ENCODE peak calls at places on chromosomes 7 and 10, in nine cellular contexts. H is HFFc6; C is tibial artery; Y is nephron progenitor cell; Q is neural crest cell; M is CD4-positive, alpha-beta T cell; N is GM10248; R is cardiac muscle cell; O is endothelial cell of umbilical vein. D is an unnamed sample.

GRCh38 chr10:112732277-112732891 is 217.7 kb upstream of the TCF7L2 start:
- DNase-seq in H (peak), C (no peak), Y (no peak), Q (peak), M (no peak), N (no peak), R (peak), O (peak), D (no peak)

GRCh38 chr7:150778738-150779301 is 21.3 kb downstream of the TMEM176B start:
- DNase-seq in H (peak), C (peak), Y (peak), Q (peak), M (peak), N (peak), R (peak), O (peak), D (peak)

GRCh38 chr10:128599538-128599937 is 473.3 kb upstream of the MKI67 start:
- DNase-seq in H (no peak), C (no peak), Y (no peak), Q (no peak), M (no peak), N (no peak), R (no peak), O (no peak), D (no peak)

GRCh38 chr10:61000769-61001730 is 57.1 kb upstream of the RHOBTB1 start:
- DNase-seq in H (no peak), C (no peak), Y (peak), Q (peak), M (no peak), N (no peak), R (peak), O (peak), D (peak)

GRCh38 chr7:1675036-1675671 is 5.1 kb downstream of the ELFN1 start:
- DNase-seq in H (no peak), C (peak), Y (no peak), Q (no peak), M (no peak), N (peak), R (no peak), O (no peak), D (peak)

GRCh38 chr10:74067373-74068370 is 69.8 kb downstream of the VCL start:
- DNase-seq in H (no peak), C (no peak), Y (no peak), Q (no peak), M (no peak), N (no peak), R (peak), O (peak), D (no peak)

GRCh38 chr7:55109384-55110167 is 90.8 kb downstream of the EGFR start:
- DNase-seq in H (peak), C (no peak), Y (no peak), Q (no peak), M (no peak), N (no peak), R (peak), O (no peak), D (no peak)

GRCh38 chr7:129394982-129395906 is 39.0 kb upstream of the STRIP2 start:
- DNase-seq in H (no peak), C (no peak), Y (no peak), Q (no peak), M (no peak), N (no peak), R (no peak), O (no peak), D (no peak)

GRCh38 chr10:43204943-43205671 is 61.8 kb downstream of the RASGEF1A start:
- DNase-seq in H (peak), C (peak), Y (peak), Q (peak), M (peak), N (peak), R (peak), O (peak), D (peak)

GRCh38 chr10:16832351-16833080 is 15.3 kb upstream of the RSU1 start:
- DNase-seq in H (peak), C (peak), Y (no peak), Q (no peak), M (no peak), N (no peak), R (peak), O (peak), D (no peak)

GRCh38 chr10:4227581-4227980 is 442.6 kb upstream of the KLF6 start:
- DNase-seq in H (no peak), C (no peak), Y (no peak), Q (no peak), M (no peak), N (no peak), R (no peak), O (no peak), D (no peak)

GRCh38 chr7:151428393-151429231 is 11.3 kb downstream of the CRYGN start:
- DNase-seq in H (peak), C (no peak), Y (peak), Q (no peak), M (no peak), N (no peak), R (peak), O (no peak), D (no peak)

GRCh38 chr7:93226310-93226709 is at the start of gene HEPACAM2:
- DNase-seq in H (no peak), C (no peak), Y (no peak), Q (no peak), M (no peak), N (no peak), R (no peak), O (no peak), D (no peak)

GRCh38 chr7:106623846-106624245 is 37.1 kb downstream of the CCDC71L start:
- DNase-seq in H (peak), C (peak), Y (no peak), Q (no peak), M (no peak), N (no peak), R (peak), O (no peak), D (no peak)

GRCh38 chr7:37987732-37988131 is 67.3 kb downstream of the EPDR1 start:
- DNase-seq in H (no peak), C (no peak), Y (no peak), Q (no peak), M (no peak), N (no peak), R (peak), O (no peak), D (no peak)

GRCh38 chr10:119643306-119644214 is 7.6 kb upstream of the BAG3 start:
- DNase-seq in H (peak), C (peak), Y (no peak), Q (no peak), M (no peak), N (no peak), R (no peak), O (no peak), D (no peak)

GRCh38 chr7:129769866-129770808 is 158.6 kb downstream of the NRF1 start:
- DNase-seq in H (no peak), C (no peak), Y (no peak), Q (no peak), M (no peak), N (no peak), R (no peak), O (no peak), D (peak)

GRCh38 chr10:72186213-72186612 is 29.6 kb upstream of the ANAPC16 start:
- DNase-seq in H (peak), C (no peak), Y (no peak), Q (no peak), M (no peak), N (no peak), R (peak), O (no peak), D (no peak)

GRCh38 chr7:149767068-149767467 is 6.3 kb downstream of the ZNF467 start:
- DNase-seq in H (no peak), C (no peak), Y (no peak), Q (no peak), M (no peak), N (no peak), R (no peak), O (no peak), D (no peak)

GRCh38 chr10:90458054-90458453 is 399.8 kb downstream of the HTR7 start:
- DNase-seq in H (no peak), C (no peak), Y (no peak), Q (no peak), M (no peak), N (no peak), R (no peak), O (no peak), D (no peak)

GRCh38 chr10:99403674-99404073 is 26.8 kb downstream of the GOT1 start:
- DNase-seq in H (peak), C (no peak), Y (no peak), Q (no peak), M (no peak), N (no peak), R (peak), O (peak), D (no peak)

GRCh38 chr10:75788394-75789205 is 357.2 kb downstream of the LRMDA start:
- DNase-seq in H (no peak), C (peak), Y (no peak), Q (no peak), M (no peak), N (no peak), R (peak), O (peak), D (no peak)

GRCh38 chr7:92682767-92683539 is 92.8 kb upstream of the FAM133B start:
- DNase-seq in H (no peak), C (no peak), Y (no peak), Q (no peak), M (no peak), N (no peak), R (peak), O (peak), D (no peak)

GRCh38 chr7:85287126-85287825 is 100.4 kb upstream of the SEMA3D start:
- DNase-seq in H (peak), C (no peak), Y (no peak), Q (no peak), M (no peak), N (no peak), R (peak), O (no peak), D (no peak)

GRCh38 chr7:80401708-80402107 is 110.2 kb downstream of the GNAT3 start:
- DNase-seq in H (no peak), C (no peak), Y (no peak), Q (no peak), M (no peak), N (no peak), R (no peak), O (no peak), D (no peak)

GRCh38 chr7:151754142-151754590 is 122.7 kb downstream of the PRKAG2 start:
- DNase-seq in H (peak), C (peak), Y (peak), Q (peak), M (peak), N (peak), R (peak), O (peak), D (peak)

GRCh38 chr7:89914673-89915072 is 239.6 kb upstream of the STEAP1 start:
- DNase-seq in H (no peak), C (no peak), Y (peak), Q (no peak), M (no peak), N (no peak), R (no peak), O (no peak), D (no peak)

GRCh38 chr7:124101173-124101768 is 68.4 kb upstream of the TMEM229A start:
- DNase-seq in H (no peak), C (no peak), Y (no peak), Q (peak), M (no peak), N (no peak), R (peak), O (peak), D (peak)

GRCh38 chr7:139252451-139252850 is 21.4 kb downstream of the UBN2 start:
- DNase-seq in H (peak), C (no peak), Y (no peak), Q (no peak), M (no peak), N (no peak), R (no peak), O (no peak), D (no peak)

GRCh38 chr10:50554381-50554994 is 69.3 kb downstream of the SGMS1 start:
- DNase-seq in H (no peak), C (no peak), Y (peak), Q (no peak), M (no peak), N (no peak), R (no peak), O (no peak), D (no peak)

GRCh38 chr10:12414278-12414988 is 65.1 kb downstream of the CAMK1D start:
- DNase-seq in H (no peak), C (no peak), Y (no peak), Q (no peak), M (no peak), N (no peak), R (peak), O (no peak), D (no peak)

GRCh38 chr10:107740962-107741690 is 576.6 kb upstream of the SORCS1 start:
- DNase-seq in H (no peak), C (no peak), Y (no peak), Q (no peak), M (no peak), N (no peak), R (peak), O (no peak), D (no peak)

GRCh38 chr7:39703143-39703542 is 79.8 kb downstream of the RALA start:
- DNase-seq in H (no peak), C (no peak), Y (no peak), Q (no peak), M (no peak), N (no peak), R (peak), O (no peak), D (no peak)

GRCh38 chr10:130687566-130687965 is 551.4 kb downstream of the GLRX3 start:
- DNase-seq in H (no peak), C (no peak), Y (no peak), Q (no peak), M (no peak), N (no peak), R (no peak), O (no peak), D (no peak)

GRCh38 chr7:25858562-25859411 is 293.2 kb upstream of the NFE2L3 start:
- DNase-seq in H (no peak), C (no peak), Y (peak), Q (peak), M (no peak), N (no peak), R (no peak), O (no peak), D (no peak)

GRCh38 chr10:114897593-114897992 is 40.4 kb upstream of the TRUB1 start:
- DNase-seq in H (no peak), C (no peak), Y (no peak), Q (no peak), M (no peak), N (no peak), R (no peak), O (no peak), D (no peak)

DNA sequence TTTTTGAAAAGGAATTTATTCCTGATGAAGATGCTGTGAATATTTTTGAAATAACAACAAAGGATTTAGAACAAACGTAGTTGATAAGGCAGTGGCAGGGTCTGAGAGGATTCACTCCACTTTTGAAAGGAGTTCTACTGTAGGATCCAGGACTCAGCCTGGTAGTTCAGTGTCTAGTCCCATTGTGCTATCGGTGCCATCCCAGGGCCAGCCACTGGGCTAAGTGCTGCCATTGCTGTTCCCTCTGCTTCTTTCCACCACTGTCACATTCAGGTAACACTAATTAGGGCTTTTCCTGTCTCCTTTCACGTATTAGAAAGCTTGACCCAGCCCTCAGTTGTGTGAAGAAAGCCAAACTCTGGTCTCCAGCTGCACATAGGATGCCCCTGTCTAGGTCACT is 177.3 kb downstream of the TEX36 start:
- DNase-seq in H (no peak), C (no peak), Y (no peak), Q (no peak), M (no peak), N (no peak), R (no peak), O (no peak), D (no peak)
- TF ChIP-seq CTCF in H (no peak), C (no peak), Y (no peak), Q (no peak), M (no peak), N (no peak), R (no peak), O (no peak), D (no peak)

DNA sequence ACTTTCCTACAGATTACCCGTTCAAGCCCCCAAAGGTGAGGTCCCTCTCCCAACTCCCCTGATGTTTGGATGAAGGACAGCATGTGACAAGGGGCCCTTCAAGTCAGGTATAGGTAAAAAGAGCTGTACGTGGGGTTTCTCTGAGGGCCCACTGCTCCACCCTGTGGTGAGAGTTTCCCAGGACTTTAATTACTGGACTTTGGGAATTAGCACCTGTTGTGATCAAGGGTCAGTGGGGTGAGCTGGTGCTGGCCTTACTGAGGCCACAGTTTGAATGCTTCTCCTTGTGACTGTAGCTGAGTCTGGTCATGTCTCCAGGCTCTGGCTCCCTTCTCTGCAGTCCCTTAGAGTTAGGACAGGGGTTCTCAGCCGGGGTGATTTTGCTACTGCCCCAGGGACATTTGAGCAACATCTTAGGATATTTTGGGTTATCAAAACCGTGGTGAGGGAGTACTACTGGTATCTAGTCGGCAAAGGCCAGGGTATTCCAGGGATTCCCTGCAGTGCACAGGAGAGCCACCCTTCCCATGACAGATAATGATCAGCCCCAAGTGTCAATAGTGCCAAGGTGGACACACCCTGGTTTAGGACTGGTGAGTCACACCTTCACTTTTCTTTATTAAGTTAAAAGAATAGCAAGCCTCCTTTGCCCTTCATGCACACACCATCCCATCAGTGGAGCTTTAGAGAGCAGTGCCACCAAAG is 16.9 kb downstream of the UBE2D4 start:
- DNase-seq in H (no peak), C (no peak), Y (no peak), Q (no peak), M (no peak), N (no peak), R (no peak), O (no peak), D (no peak)
- TF ChIP-seq CTCF in H (peak), C (no peak), Y (no peak), Q (no peak), M (no peak), N (no peak), R (peak), O (no peak), D (no peak)

GRCh38 chr7:99460651-99461050 is 5.3 kb downstream of the ATP5MF start:
- DNase-seq in H (no peak), C (no peak), Y (no peak), Q (no peak), M (no peak), N (no peak), R (no peak), O (no peak), D (no peak)

GRCh38 chr7:99457050-99457645 is 8.8 kb downstream of the ATP5MF start:
- DNase-seq in H (no peak), C (no peak), Y (no peak), Q (no peak), M (no peak), N (no peak), R (no peak), O (no peak), D (no peak)

GRCh38 chr7:99459087-99459486 is 6.9 kb downstream of the ATP5MF start:
- DNase-seq in H (peak), C (no peak), Y (no peak), Q (no peak), M (no peak), N (no peak), R (peak), O (peak), D (peak)

GRCh38 chr7:99457646-99458493 is 8.1 kb downstream of the ATP5MF start:
- DNase-seq in H (no peak), C (no peak), Y (no peak), Q (no peak), M (no peak), N (no peak), R (no peak), O (no peak), D (no peak)

GRCh38 chr7:99461221-99461620 is 4.7 kb downstream of the ATP5MF start:
- DNase-seq in H (no peak), C (no peak), Y (no peak), Q (no peak), M (no peak), N (no peak), R (no peak), O (no peak), D (no peak)
- TF ChIP-seq CTCF in H (peak), C (no peak), Y (no peak), Q (peak), M (no peak), N (no peak), R (no peak), O (no peak), D (no peak)

GRCh38 chr10:91856637-91857036 is 52.6 kb downstream of the FGFBP3 start:
- DNase-seq in H (no peak), C (no peak), Y (no peak), Q (no peak), M (no peak), N (no peak), R (peak), O (peak), D (no peak)
- TF ChIP-seq CTCF in H (peak), C (no peak), Y (peak), Q (peak), M (no peak), N (no peak), R (peak), O (peak), D (peak)

DNA sequence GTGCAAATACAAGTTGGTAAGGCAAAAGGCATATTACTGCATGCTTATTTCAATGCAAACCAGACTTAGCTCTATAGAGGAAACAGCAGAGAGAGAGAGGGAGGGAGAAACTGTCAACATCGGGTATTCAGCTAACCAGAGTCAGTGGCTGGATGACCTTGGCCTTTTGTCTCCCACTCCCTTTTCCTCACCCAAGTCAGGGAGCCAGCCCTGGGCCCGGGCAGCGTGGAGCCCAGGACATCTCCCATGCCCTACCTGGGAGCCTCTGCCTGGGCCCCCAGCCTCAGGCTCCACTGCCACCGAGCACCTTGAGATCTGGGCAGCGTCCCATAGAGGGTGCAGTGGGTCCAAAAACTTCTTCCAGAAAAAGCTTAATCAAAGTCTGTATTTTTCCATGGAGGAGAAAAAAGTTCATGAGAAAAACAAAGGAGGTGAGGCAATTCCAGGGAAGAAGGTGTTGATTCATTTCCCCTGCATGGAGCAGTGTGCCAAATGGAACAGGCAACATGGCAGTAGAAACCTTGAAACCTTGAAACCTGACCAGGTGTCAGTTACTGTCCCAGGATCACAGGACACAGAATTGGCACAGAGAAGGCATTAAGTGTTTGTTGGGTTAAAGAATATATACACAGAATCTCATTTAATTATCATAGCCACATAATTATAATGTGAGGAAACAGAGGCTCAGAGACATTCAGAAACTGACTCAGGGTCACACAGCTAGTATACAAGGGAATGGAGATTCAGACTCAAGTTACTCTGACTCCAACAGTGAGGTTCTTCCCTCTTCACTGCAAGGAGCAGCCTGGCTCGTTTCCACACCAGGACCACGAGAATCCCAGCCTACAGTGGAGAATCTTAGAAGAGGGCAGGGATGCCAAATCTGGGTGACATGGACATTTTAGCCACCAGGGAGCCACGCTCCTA is 5.8 kb upstream of the NCOA4 start:
- DNase-seq in H (no peak), C (no peak), Y (no peak), Q (no peak), M (no peak), N (no peak), R (no peak), O (peak), D (no peak)
- TF ChIP-seq CTCF in H (peak), C (no peak), Y (no peak), Q (no peak), M (no peak), N (no peak), R (no peak), O (no peak), D (no peak)

D was measured in GM13976.